ENCODE peak calls at places on chromosomes 1 and 21, in seven cellular contexts. I is transverse colon, Q is NCI-H510A, J is NCI-H774, T is omental fat pad, U is H1, F is NCI-H2081. H is an unnamed sample.

GRCh38 chr1:39845569-39846566 is 37.4 kb downstream of the TRIT1 start:
- DNase-seq in U (no peak), F (peak; percentile 100), Q (no peak), T (peak; percentile 28), J (peak; percentile 100), I (peak; percentile 92), H (peak; percentile 72)

GRCh38 chr1:29630756-29631155 is 394.4 kb downstream of the PTPRU start:
- DNase-seq in J (no peak), U (no peak), F (no peak), T (no peak), Q (no peak), I (no peak), H (no peak)

GRCh38 chr1:21497466-21498061 is 11.7 kb upstream of the ALPL start:
- DNase-seq in T (no peak), U (no peak), I (no peak), F (no peak), J (no peak), Q (no peak), H (no peak)

GRCh38 chr1:89262643-89263042 is 10.0 kb downstream of the GBP5 start:
- DNase-seq in J (no peak), Q (no peak), U (no peak), I (no peak), T (no peak), F (no peak), H (no peak)

GRCh38 chr21:44347911-44348451 is 5.4 kb upstream of the TRPM2 start:
- DNase-seq in Q (no peak), I (no peak), U (no peak), J (no peak), T (no peak), F (no peak), H (peak; percentile 60)

GRCh38 chr1:16279186-16279585 is 42.2 kb upstream of the CPLANE2 start:
- DNase-seq in U (no peak), I (no peak), Q (no peak), F (no peak), J (no peak), T (no peak), H (no peak)

GRCh38 chr1:33370286-33370685 is 49.4 kb upstream of the A3GALT2 start:
- DNase-seq in T (no peak), J (no peak), I (no peak), F (no peak), Q (no peak), U (no peak), H (no peak)

GRCh38 chr21:43598416-43599120 is 60.7 kb downstream of the HSF2BP start:
- DNase-seq in F (no peak), J (no peak), U (no peak), I (no peak), Q (no peak), T (no peak), H (no peak)

GRCh38 chr1:55717111-55717510 is 501.9 kb upstream of the USP24 start:
- DNase-seq in T (no peak), F (no peak), U (no peak), Q (no peak), J (no peak), I (no peak), H (no peak)

GRCh38 chr1:107139833-107140702 is 771 bp upstream of the NTNG1 start:
- DNase-seq in T (no peak), I (peak; percentile 8), J (no peak), F (no peak), Q (no peak), U (peak; percentile 78), H (peak; percentile 33)

GRCh38 chr1:164689672-164690655 is 131.0 kb downstream of the PBX1 start:
- DNase-seq in Q (no peak), U (no peak), T (no peak), J (no peak), I (no peak), F (no peak), H (no peak)

GRCh38 chr1:226983247-226983997 is 43.3 kb downstream of the COQ8A start:
- DNase-seq in J (no peak), T (no peak), U (no peak), Q (no peak), I (no peak), F (no peak), H (no peak)

GRCh38 chr1:164702216-164702615 is 143.2 kb downstream of the PBX1 start:
- DNase-seq in T (no peak), U (no peak), Q (no peak), J (no peak), I (no peak), F (no peak), H (no peak)

GRCh38 chr21:44919913-44920693 is 596 bp downstream of the ITGB2 start:
- DNase-seq in Q (no peak), I (no peak), F (no peak), T (no peak), U (no peak), J (no peak), H (no peak)

GRCh38 chr1:237042892-237043576 is 1.1 kb downstream of the RYR2 start:
- DNase-seq in T (no peak), F (no peak), I (no peak), Q (no peak), J (no peak), U (no peak), H (no peak)

GRCh38 chr1:34618381-34618780 is 136.5 kb upstream of the GJB5 start:
- DNase-seq in T (no peak), U (no peak), I (no peak), F (no peak), Q (no peak), J (no peak), H (no peak)